ENCODE peak calls at places on chromosomes 1 and 21, in four cellular contexts. K is AG20443, F is NAMALWA, J is head of caudate nucleus. A is an unnamed sample.

GRCh38 chr1:50424045-50424939 is 1.0 kb upstream of the DMRTA2 start:
- DNase-seq in K (peak), F (no peak), J (no peak), A (peak)

GRCh38 chr1:178134061-178134460 is 40.2 kb downstream of the RASAL2 start:
- DNase-seq in K (peak), F (no peak), J (no peak), A (peak)

GRCh38 chr1:92965003-92965402 is 3.7 kb upstream of the DIPK1A start:
- DNase-seq in K (no peak), F (no peak), J (no peak), A (no peak)

GRCh38 chr1:31393463-31393862 is 19.6 kb upstream of the SERINC2 start:
- DNase-seq in K (no peak), F (no peak), J (no peak), A (no peak)

GRCh38 chr1:169906938-169907337 is 13.2 kb upstream of the SCYL3 start:
- DNase-seq in K (peak), F (no peak), J (no peak), A (no peak)

GRCh38 chr1:29383972-29384371 is 147.7 kb downstream of the PTPRU start:
- DNase-seq in K (peak), F (no peak), J (no peak), A (no peak)

GRCh38 chr1:53567458-53568250 is 108.5 kb downstream of the DMRTB1 start:
- DNase-seq in K (no peak), F (no peak), J (no peak), A (no peak)

GRCh38 chr1:175152006-175152652 is 40.4 kb downstream of the KIAA0040 start:
- DNase-seq in K (peak), F (peak), J (peak), A (peak)

GRCh38 chr1:212035123-212035834 is at the start of the genes DTL and INTS7:
- DNase-seq in K (peak), F (peak), J (peak), A (peak)

GRCh38 chr1:86582161-86582560 is 35.3 kb downstream of the CLCA4 start:
- DNase-seq in K (no peak), F (no peak), J (no peak), A (no peak)

GRCh38 chr1:183892351-183892793 is 87.5 kb downstream of the RGL1 start:
- DNase-seq in K (no peak), F (no peak), J (no peak), A (no peak)

GRCh38 chr1:64850846-64851245 is 106.0 kb downstream of the RAVER2 start:
- DNase-seq in K (no peak), F (no peak), J (no peak), A (no peak)

GRCh38 chr1:217528271-217528670 is 102.6 kb downstream of the GPATCH2 start:
- DNase-seq in K (peak), F (no peak), J (no peak), A (no peak)

GRCh38 chr21:17542371-17542992 is 29.6 kb downstream of the CXADR start:
- DNase-seq in K (no peak), F (no peak), J (no peak), A (no peak)

GRCh38 chr1:236489710-236490377 is 33.9 kb upstream of the LGALS8 start:
- DNase-seq in K (peak), F (peak), J (no peak), A (peak)

GRCh38 chr1:92367496-92367895 is 68.6 kb downstream of the RPAP2 start:
- DNase-seq in K (no peak), F (no peak), J (no peak), A (no peak)

GRCh38 chr1:43890815-43891214 is 42.8 kb upstream of the ARTN start:
- DNase-seq in K (no peak), F (no peak), J (no peak), A (no peak)

GRCh38 chr1:18413906-18414305 is 66.8 kb upstream of the KLHDC7A start:
- DNase-seq in K (no peak), F (no peak), J (no peak), A (no peak)

A was measured in KBM-7.